ENCODE peak calls at places on chromosomes 7 and 10, in six cellular contexts. Y, I, Z, O, K and V are unnamed samples.

GRCh38 chr7:138243430-138243829 is 167.2 kb downstream of the AKR1D1 start:
- DNase-seq in Y (no peak), O (no peak), K (no peak), Z (no peak), I (no peak), V (no peak)

GRCh38 chr7:3738964-3739363 is 437.9 kb downstream of the SDK1 start:
- DNase-seq in Y (no peak), I (no peak), K (no peak), Z (no peak), O (no peak), V (no peak)

GRCh38 chr7:138239244-138239643 is 163.0 kb downstream of the AKR1D1 start:
- DNase-seq in I (no peak), Y (no peak), O (no peak), Z (no peak), K (no peak), V (no peak)

GRCh38 chr7:152527610-152528032 is 91.8 kb upstream of the KMT2C start:
- DNase-seq in Y (no peak), I (no peak), K (no peak), O (no peak), Z (no peak), V (no peak)

GRCh38 chr10:13716161-13717071 is 129.7 kb downstream of the PRPF18 start:
- DNase-seq in I (no peak), Y (peak), O (no peak), Z (no peak), K (no peak), V (peak)

GRCh38 chr7:80450621-80451308 is 61.1 kb downstream of the GNAT3 start:
- DNase-seq in Z (no peak), O (no peak), I (no peak), K (no peak), Y (no peak), V (no peak)

GRCh38 chr10:33009244-33010131 is 51.5 kb upstream of the ITGB1 start:
- DNase-seq in I (no peak), K (no peak), Y (no peak), Z (no peak), O (no peak), V (no peak)

GRCh38 chr7:64667311-64667710 is 1.4 kb downstream of the ZNF107 start:
- DNase-seq in I (no peak), Y (no peak), K (no peak), Z (no peak), O (no peak), V (no peak)

GRCh38 chr10:33291053-33291592 is 43.3 kb downstream of the NRP1 start:
- DNase-seq in Z (no peak), I (no peak), K (no peak), Y (peak), O (no peak), V (no peak)

GRCh38 chr7:92404170-92404614 is 43.1 kb upstream of the GATAD1 start:
- DNase-seq in O (no peak), K (no peak), Y (no peak), Z (no peak), I (no peak), V (no peak)

GRCh38 chr10:72379776-72380175 is 25.1 kb upstream of the DNAJB12 start:
- DNase-seq in Y (no peak), Z (no peak), I (no peak), K (no peak), O (no peak), V (no peak)

GRCh38 chr10:72808001-72808400 is 85.5 kb upstream of the OIT3 start:
- DNase-seq in O (no peak), Y (no peak), K (no peak), I (no peak), Z (no peak), V (no peak)

GRCh38 chr7:158313931-158314330 is 273.7 kb downstream of the PTPRN2 start:
- DNase-seq in Z (no peak), I (no peak), Y (peak), O (peak), K (no peak), V (no peak)

GRCh38 chr10:29113251-29113945 is 175.5 kb upstream of the LYZL1 start:
- DNase-seq in Y (no peak), Z (no peak), I (no peak), K (no peak), O (no peak), V (no peak)

DNA sequence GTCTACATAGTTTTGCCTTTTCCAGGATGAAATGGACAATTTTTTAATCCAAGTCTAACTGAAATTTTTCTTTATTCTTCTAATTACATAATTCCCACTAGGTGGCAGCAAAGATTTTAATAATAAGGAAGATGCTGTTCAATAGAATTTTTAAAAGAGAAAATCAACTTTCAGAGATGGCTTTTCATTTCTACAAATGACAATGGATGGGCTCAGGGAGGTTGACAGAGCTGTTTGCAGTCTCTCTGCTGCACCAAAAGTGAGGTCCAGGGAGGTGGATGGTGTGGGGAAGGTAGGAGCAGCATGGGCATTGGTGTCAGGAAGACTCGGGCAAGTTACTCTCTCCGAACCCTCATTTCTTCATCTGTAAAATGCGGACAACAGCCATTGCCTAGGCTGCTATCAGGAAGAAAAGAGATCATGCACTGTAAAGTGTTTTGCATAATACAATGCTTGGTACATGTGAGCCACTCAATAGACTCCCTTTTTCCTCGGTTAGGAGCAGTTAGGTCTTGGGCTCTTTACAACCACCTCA is 107.3 kb downstream of the ABLIM1 start:
- DNase-seq in K (no peak), O (no peak), Y (no peak), Z (no peak), I (no peak), V (no peak)
- H3K4me3 ChIP-seq in K (no peak), O (peak), Y (no peak), Z (peak), I (no peak), V (no peak)

GRCh38 chr10:73850863-73851461 is 23.4 kb downstream of the CAMK2G start:
- DNase-seq in Y (no peak), I (peak), K (peak), O (peak), Z (no peak), V (no peak)
- H3K27ac ChIP-seq in Y (no peak), I (peak), K (peak), O (peak), Z (peak), V (peak)

DNA sequence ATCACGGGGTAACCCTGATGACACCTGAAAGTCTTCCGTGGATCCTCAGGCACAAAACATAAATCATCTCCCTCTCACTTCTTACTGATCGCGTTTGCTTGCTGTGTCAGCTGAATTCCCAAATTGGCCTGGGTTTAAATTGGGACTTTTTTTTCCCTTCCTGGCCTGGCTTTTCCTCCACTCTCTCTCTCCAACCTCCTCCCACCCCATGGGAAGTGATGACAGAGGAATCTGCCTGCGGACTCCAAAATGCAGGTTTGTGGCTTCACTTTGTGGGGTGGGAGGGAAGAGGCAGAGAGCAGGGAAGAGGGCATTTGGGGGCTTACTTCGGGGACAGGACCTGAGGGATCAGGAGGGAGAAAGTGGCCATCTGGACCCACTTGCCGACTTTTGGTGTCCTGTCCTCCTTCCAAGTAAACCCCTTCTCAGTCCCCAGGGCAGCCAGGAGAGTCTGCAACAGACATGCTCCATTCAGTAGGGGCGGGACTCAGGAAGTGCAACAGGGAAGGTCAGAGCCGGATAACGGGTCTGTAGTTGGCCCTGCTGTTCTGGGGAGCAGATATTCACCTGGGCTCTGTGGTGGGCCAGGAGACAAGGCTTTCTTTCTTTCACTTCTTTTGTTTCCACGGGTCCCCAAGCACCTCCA is 172.7 kb downstream of the PLXNA4 start:
- DNase-seq in Z (no peak), I (no peak), O (no peak), K (peak), Y (no peak), V (no peak)
- H3K4me3 ChIP-seq in Z (no peak), I (no peak), O (peak), K (no peak), Y (no peak), V (no peak)

GRCh38 chr10:126014309-126014708 is 117.9 kb downstream of the FANK1 start:
- DNase-seq in Z (no peak), Y (no peak), O (no peak), I (no peak), K (no peak), V (no peak)
- H3K27ac ChIP-seq in Z (no peak), Y (no peak), O (no peak), I (no peak), K (no peak), V (no peak)

GRCh38 chr10:46557319-46558140 is 1.1 kb upstream of the GPRIN2 start:
- DNase-seq in O (peak), Z (peak), I (peak), K (peak), Y (peak), V (no peak)

GRCh38 chr10:46554166-46554781 is 2.2 kb downstream of the GPRIN2 start:
- DNase-seq in Y (no peak), Z (no peak), K (no peak), O (peak), I (peak), V (peak)

GRCh38 chr10:46555366-46555712 is 1.1 kb downstream of the GPRIN2 start:
- DNase-seq in Y (no peak), K (no peak), Z (no peak), I (no peak), O (no peak), V (no peak)

GRCh38 chr10:46556515-46557318 is at the start of gene GPRIN2:
- DNase-seq in K (no peak), O (peak), I (peak), Y (peak), Z (no peak), V (no peak)

DNA sequence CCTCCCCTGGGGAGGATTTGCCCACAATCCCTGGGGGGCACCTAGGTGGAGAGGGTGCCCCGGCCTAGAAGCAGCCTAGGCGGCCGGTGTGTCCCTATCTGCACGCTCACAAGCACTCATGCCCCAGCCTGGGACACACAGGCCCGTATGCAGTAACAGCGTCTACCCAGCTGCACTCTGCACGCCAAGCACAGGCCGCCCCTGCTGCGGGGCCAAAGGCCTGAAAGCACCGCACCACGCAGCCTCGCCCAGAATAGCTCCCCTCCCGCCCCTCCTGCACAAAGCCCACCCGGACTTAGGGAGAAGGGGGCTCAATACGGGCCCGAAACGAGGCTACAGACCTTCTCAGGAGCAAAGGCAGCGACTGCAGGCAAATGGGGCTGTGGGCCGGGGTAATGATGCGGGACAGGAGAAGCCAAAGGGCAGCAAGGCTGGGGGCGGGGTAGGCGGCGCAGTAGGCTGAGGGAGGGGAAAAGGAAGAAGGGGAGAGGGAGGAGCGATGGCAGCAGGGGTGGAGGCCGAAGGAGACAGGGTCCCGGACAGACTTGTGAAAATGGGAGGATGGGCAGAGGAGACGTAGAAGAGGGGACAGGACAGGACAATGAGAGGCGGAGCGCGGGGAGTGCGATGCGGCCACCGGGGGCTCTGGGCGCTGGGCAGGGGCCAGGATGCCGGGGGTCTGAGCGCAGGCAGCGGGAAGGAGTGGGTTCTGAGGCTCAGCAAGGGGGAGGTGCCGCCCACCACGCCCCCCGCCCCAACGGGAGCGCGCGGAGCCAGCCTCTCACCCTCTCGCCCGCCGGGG is 544 bp downstream of the GPRIN2 start:
- DNase-seq in Z (peak), K (peak), I (peak), O (peak), Y (peak), V (no peak)
- H3K4me3 ChIP-seq in Z (peak), K (peak), I (peak), O (peak), Y (peak), V (peak)

GRCh38 chr10:70270952-70271351 is 12.9 kb downstream of the NPFFR1 start:
- DNase-seq in I (no peak), Z (no peak), K (no peak), O (no peak), Y (no peak), V (no peak)
- H3K27ac ChIP-seq in I (no peak), Z (no peak), K (no peak), O (no peak), Y (no peak), V (no peak)